ENCODE peak calls at places on chromosomes 11 and 22, in seven cellular contexts. One of them, this sample, is unnamed.

GRCh38 chr11:32333335-32333991 is 101.9 kb downstream of the WT1 start:
- DNase-seq in mesendoderm: peak
- DNase-seq in mesenchymal stem cell: peak
- DNase-seq in neuronal stem cell: peak
- DNase-seq in IMR-90: peak
- DNase-seq in H9: peak
- DNase-seq in H1: peak
- DNase-seq in this sample: peak

GRCh38 chr11:123584737-123585136 is 69.7 kb downstream of the SCN3B start:
- DNase-seq in mesendoderm: no peak
- DNase-seq in mesenchymal stem cell: no peak
- DNase-seq in neuronal stem cell: no peak
- DNase-seq in IMR-90: no peak
- DNase-seq in H9: no peak
- DNase-seq in H1: no peak
- DNase-seq in this sample: no peak

GRCh38 chr11:130582176-130582575 is 133.7 kb downstream of the ADAMTS15 start:
- DNase-seq in mesendoderm: no peak
- DNase-seq in mesenchymal stem cell: no peak
- DNase-seq in neuronal stem cell: no peak
- DNase-seq in IMR-90: no peak
- DNase-seq in H9: no peak
- DNase-seq in H1: no peak
- DNase-seq in this sample: no peak

GRCh38 chr11:59429924-59430516 is 3.8 kb upstream of the OR5A2 start:
- DNase-seq in mesendoderm: peak
- DNase-seq in mesenchymal stem cell: peak
- DNase-seq in neuronal stem cell: peak
- DNase-seq in IMR-90: peak
- DNase-seq in H9: no peak
- DNase-seq in H1: peak
- DNase-seq in this sample: peak

GRCh38 chr11:16326679-16327297 is 29.6 kb downstream of the SOX6 start:
- DNase-seq in mesendoderm: no peak
- DNase-seq in mesenchymal stem cell: no peak
- DNase-seq in neuronal stem cell: no peak
- DNase-seq in IMR-90: peak
- DNase-seq in H9: no peak
- DNase-seq in H1: no peak
- DNase-seq in this sample: no peak

GRCh38 chr22:50621948-50622722 is 5.8 kb downstream of the ARSA start:
- DNase-seq in mesendoderm: no peak
- DNase-seq in mesenchymal stem cell: no peak
- DNase-seq in neuronal stem cell: no peak
- DNase-seq in IMR-90: no peak
- DNase-seq in H9: peak
- DNase-seq in H1: peak
- DNase-seq in this sample: peak

GRCh38 chr11:12086271-12087074 is 23.9 kb upstream of the MICAL2 start:
- DNase-seq in mesendoderm: peak
- DNase-seq in mesenchymal stem cell: peak
- DNase-seq in neuronal stem cell: no peak
- DNase-seq in IMR-90: peak
- DNase-seq in H9: no peak
- DNase-seq in H1: no peak
- DNase-seq in this sample: peak

GRCh38 chr22:49364398-49364797 is 463.3 kb downstream of the BRD1 start:
- DNase-seq in mesendoderm: no peak
- DNase-seq in mesenchymal stem cell: no peak
- DNase-seq in neuronal stem cell: no peak
- DNase-seq in IMR-90: no peak
- DNase-seq in H9: no peak
- DNase-seq in H1: no peak
- DNase-seq in this sample: no peak

GRCh38 chr11:103085758-103086365 is 6.1 kb downstream of the DCUN1D5 start:
- DNase-seq in mesendoderm: no peak
- DNase-seq in mesenchymal stem cell: no peak
- DNase-seq in neuronal stem cell: no peak
- DNase-seq in IMR-90: peak
- DNase-seq in H9: no peak
- DNase-seq in H1: no peak
- DNase-seq in this sample: no peak

GRCh38 chr11:97345031-97345430 is 955.2 kb downstream of the JRKL start:
- DNase-seq in mesendoderm: no peak
- DNase-seq in mesenchymal stem cell: no peak
- DNase-seq in neuronal stem cell: no peak
- DNase-seq in IMR-90: no peak
- DNase-seq in H9: no peak
- DNase-seq in H1: no peak
- DNase-seq in this sample: no peak

GRCh38 chr11:124536520-124536919 is 6.9 kb downstream of the OR8B12 start:
- DNase-seq in mesendoderm: peak
- DNase-seq in mesenchymal stem cell: peak
- DNase-seq in neuronal stem cell: no peak
- DNase-seq in IMR-90: peak
- DNase-seq in H9: peak
- DNase-seq in H1: peak
- DNase-seq in this sample: peak

GRCh38 chr22:40199223-40199622 is 21.5 kb downstream of the TNRC6B start:
- DNase-seq in mesendoderm: no peak
- DNase-seq in mesenchymal stem cell: no peak
- DNase-seq in neuronal stem cell: no peak
- DNase-seq in IMR-90: no peak
- DNase-seq in H9: no peak
- DNase-seq in H1: no peak
- DNase-seq in this sample: no peak

GRCh38 chr22:37197451-37198289 is 9.6 kb upstream of the C1QTNF6 start:
- DNase-seq in mesendoderm: peak
- DNase-seq in mesenchymal stem cell: peak
- DNase-seq in neuronal stem cell: no peak
- DNase-seq in IMR-90: peak
- DNase-seq in H9: no peak
- DNase-seq in H1: no peak
- DNase-seq in this sample: peak

GRCh38 chr11:48172818-48173609 is 43.6 kb upstream of the OR4B1 start:
- DNase-seq in mesendoderm: peak
- DNase-seq in mesenchymal stem cell: peak
- DNase-seq in neuronal stem cell: peak
- DNase-seq in IMR-90: peak
- DNase-seq in H9: peak
- DNase-seq in H1: peak
- DNase-seq in this sample: peak

GRCh38 chr11:83336993-83337392 is 50.8 kb upstream of the CCDC90B start:
- DNase-seq in mesendoderm: no peak
- DNase-seq in mesenchymal stem cell: no peak
- DNase-seq in neuronal stem cell: no peak
- DNase-seq in IMR-90: no peak
- DNase-seq in H9: no peak
- DNase-seq in H1: no peak
- DNase-seq in this sample: no peak

GRCh38 chr11:7547687-7548086 is 33.9 kb downstream of the PPFIBP2 start:
- DNase-seq in mesendoderm: no peak
- DNase-seq in mesenchymal stem cell: no peak
- DNase-seq in neuronal stem cell: no peak
- DNase-seq in IMR-90: no peak
- DNase-seq in H9: no peak
- DNase-seq in H1: no peak
- DNase-seq in this sample: no peak

GRCh38 chr22:25021409-25021808 is 68.9 kb downstream of the KIAA1671 start:
- DNase-seq in mesendoderm: no peak
- DNase-seq in mesenchymal stem cell: no peak
- DNase-seq in neuronal stem cell: no peak
- DNase-seq in IMR-90: no peak
- DNase-seq in H9: no peak
- DNase-seq in H1: no peak
- DNase-seq in this sample: no peak

GRCh38 chr11:7665473-7666291 is 7.6 kb downstream of the CYB5R2 start:
- DNase-seq in mesendoderm: peak
- DNase-seq in mesenchymal stem cell: peak
- DNase-seq in neuronal stem cell: no peak
- DNase-seq in IMR-90: peak
- DNase-seq in H9: peak
- DNase-seq in H1: peak
- DNase-seq in this sample: peak

GRCh38 chr11:34604216-34604615 is 16.7 kb upstream of the EHF start:
- DNase-seq in mesendoderm: no peak
- DNase-seq in mesenchymal stem cell: no peak
- DNase-seq in neuronal stem cell: no peak
- DNase-seq in IMR-90: no peak
- DNase-seq in H9: no peak
- DNase-seq in H1: no peak
- DNase-seq in this sample: no peak

GRCh38 chr22:20010307-20011122 is 6.1 kb downstream of the ARVCF start:
- DNase-seq in mesendoderm: no peak
- DNase-seq in mesenchymal stem cell: no peak
- DNase-seq in neuronal stem cell: no peak
- DNase-seq in IMR-90: no peak
- DNase-seq in H9: no peak
- DNase-seq in H1: no peak
- DNase-seq in this sample: no peak

GRCh38 chr11:942853-943252 is 17.2 kb downstream of the AP2A2 start:
- DNase-seq in mesendoderm: no peak
- DNase-seq in mesenchymal stem cell: peak
- DNase-seq in neuronal stem cell: no peak
- DNase-seq in IMR-90: peak
- DNase-seq in H9: no peak
- DNase-seq in H1: no peak
- DNase-seq in this sample: peak

GRCh38 chr22:40220316-40221054 is 42.8 kb downstream of the TNRC6B start:
- DNase-seq in mesendoderm: no peak
- DNase-seq in mesenchymal stem cell: no peak
- DNase-seq in neuronal stem cell: no peak
- DNase-seq in IMR-90: no peak
- DNase-seq in H9: peak
- DNase-seq in H1: no peak
- DNase-seq in this sample: peak

GRCh38 chr11:65571940-65572339 is 398 bp upstream of the FAM89B start:
- DNase-seq in mesendoderm: peak
- DNase-seq in mesenchymal stem cell: peak
- DNase-seq in neuronal stem cell: no peak
- DNase-seq in IMR-90: peak
- DNase-seq in H9: peak
- DNase-seq in H1: no peak
- DNase-seq in this sample: peak

GRCh38 chr11:78101073-78101472 is 21.4 kb upstream of the NDUFC2 start:
- DNase-seq in mesendoderm: no peak
- DNase-seq in mesenchymal stem cell: no peak
- DNase-seq in neuronal stem cell: no peak
- DNase-seq in IMR-90: peak
- DNase-seq in H9: no peak
- DNase-seq in H1: no peak
- DNase-seq in this sample: no peak

GRCh38 chr11:87325490-87325872 is 287.7 kb downstream of the TMEM135 start:
- DNase-seq in mesendoderm: peak
- DNase-seq in mesenchymal stem cell: peak
- DNase-seq in neuronal stem cell: no peak
- DNase-seq in IMR-90: no peak
- DNase-seq in H9: no peak
- DNase-seq in H1: no peak
- DNase-seq in this sample: no peak

GRCh38 chr22:42752912-42753311 is 32.2 kb upstream of the A4GALT start:
- DNase-seq in mesendoderm: no peak
- DNase-seq in mesenchymal stem cell: no peak
- DNase-seq in neuronal stem cell: no peak
- DNase-seq in IMR-90: no peak
- DNase-seq in H9: no peak
- DNase-seq in H1: no peak
- DNase-seq in this sample: no peak

GRCh38 chr22:42758929-42759629 is 38.4 kb upstream of the A4GALT start:
- DNase-seq in mesendoderm: no peak
- DNase-seq in mesenchymal stem cell: peak
- DNase-seq in neuronal stem cell: no peak
- DNase-seq in IMR-90: peak
- DNase-seq in H9: no peak
- DNase-seq in H1: no peak
- DNase-seq in this sample: no peak

GRCh38 chr22:42760806-42761565 is 40.3 kb upstream of the A4GALT start:
- DNase-seq in mesendoderm: no peak
- DNase-seq in mesenchymal stem cell: no peak
- DNase-seq in neuronal stem cell: no peak
- DNase-seq in IMR-90: no peak
- DNase-seq in H9: no peak
- DNase-seq in H1: no peak
- DNase-seq in this sample: no peak

GRCh38 chr22:42754658-42755057 is 34.0 kb upstream of the A4GALT start:
- DNase-seq in mesendoderm: no peak
- DNase-seq in mesenchymal stem cell: no peak
- DNase-seq in neuronal stem cell: no peak
- DNase-seq in IMR-90: peak
- DNase-seq in H9: no peak
- DNase-seq in H1: no peak
- DNase-seq in this sample: peak

DNA sequence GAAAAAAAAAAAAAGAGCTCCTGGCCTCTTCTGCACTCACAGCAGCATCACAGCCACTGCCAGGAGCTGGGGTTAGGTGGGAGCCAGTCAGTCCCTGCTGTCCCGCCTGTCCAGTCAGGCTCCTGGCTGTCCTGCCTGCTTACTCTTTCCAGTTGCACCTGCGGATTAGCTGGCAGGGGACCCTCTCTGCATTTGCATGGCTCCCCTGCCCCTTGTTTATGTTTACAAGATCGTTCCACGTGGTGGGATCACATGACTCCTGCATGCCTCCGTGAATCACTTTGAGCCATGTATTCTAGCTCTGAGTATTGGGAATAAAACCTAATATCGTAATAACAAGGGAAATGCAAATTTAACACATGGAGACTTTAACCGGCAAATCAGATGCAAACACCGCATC is 36.8 kb upstream of the A4GALT start:
- DNase-seq in mesendoderm: peak
- DNase-seq in mesenchymal stem cell: peak
- DNase-seq in neuronal stem cell: no peak
- DNase-seq in IMR-90: peak
- DNase-seq in H9: no peak
- DNase-seq in H1: peak
- DNase-seq in this sample: no peak
- H4K8ac ChIP-seq in mesendoderm: no peak
- H4K8ac ChIP-seq in mesenchymal stem cell: no peak
- H4K8ac ChIP-seq in neuronal stem cell: no peak
- H4K8ac ChIP-seq in IMR-90: peak
- H4K8ac ChIP-seq in H9: no peak
- H4K8ac ChIP-seq in H1: no peak
- H4K8ac ChIP-seq in this sample: no peak

GRCh38 chr11:64546600-64546999 is 44.4 kb upstream of the SLC22A12 start:
- DNase-seq in mesendoderm: no peak
- DNase-seq in mesenchymal stem cell: no peak
- DNase-seq in neuronal stem cell: no peak
- DNase-seq in IMR-90: no peak
- DNase-seq in H9: no peak
- DNase-seq in H1: no peak
- DNase-seq in this sample: no peak
- H4K8ac ChIP-seq in mesendoderm: no peak
- H4K8ac ChIP-seq in mesenchymal stem cell: no peak
- H4K8ac ChIP-seq in neuronal stem cell: no peak
- H4K8ac ChIP-seq in IMR-90: no peak
- H4K8ac ChIP-seq in H9: no peak
- H4K8ac ChIP-seq in H1: no peak
- H4K8ac ChIP-seq in this sample: no peak

GRCh38 chr11:30321321-30321720 is 1.6 kb upstream of the ARL14EP start:
- DNase-seq in mesendoderm: no peak
- DNase-seq in mesenchymal stem cell: no peak
- DNase-seq in neuronal stem cell: no peak
- DNase-seq in IMR-90: no peak
- DNase-seq in H9: no peak
- DNase-seq in H1: no peak
- DNase-seq in this sample: no peak
- H4K8ac ChIP-seq in mesendoderm: no peak
- H4K8ac ChIP-seq in mesenchymal stem cell: no peak
- H4K8ac ChIP-seq in neuronal stem cell: no peak
- H4K8ac ChIP-seq in IMR-90: no peak
- H4K8ac ChIP-seq in H9: no peak
- H4K8ac ChIP-seq in H1: no peak
- H4K8ac ChIP-seq in this sample: no peak

GRCh38 chr22:47612136-47612910 is 849.9 kb downstream of the TBC1D22A start:
- DNase-seq in mesendoderm: no peak
- DNase-seq in mesenchymal stem cell: no peak
- DNase-seq in neuronal stem cell: no peak
- DNase-seq in IMR-90: no peak
- DNase-seq in H9: no peak
- DNase-seq in H1: no peak
- DNase-seq in this sample: no peak
- H4K8ac ChIP-seq in mesendoderm: no peak
- H4K8ac ChIP-seq in mesenchymal stem cell: no peak
- H4K8ac ChIP-seq in neuronal stem cell: no peak
- H4K8ac ChIP-seq in IMR-90: no peak
- H4K8ac ChIP-seq in H9: no peak
- H4K8ac ChIP-seq in H1: no peak
- H4K8ac ChIP-seq in this sample: no peak